ENCODE peak calls at places on chromosomes 7 and 10, in nine cellular contexts. H is naive thymus-derived CD8-positive, alpha-beta T cell; F is activated CD4-positive, alpha-beta T cell treated with anti-CD3 and anti-CD28 coated beads, Interleukin-2, amount 50 U/mL, for 24 hours; E is left colon; G is NB4; W is GM04504; A is fibroblast of the conjunctiva; M is Karpas-422; K is AG20443. P is an unnamed sample.

GRCh38 chr10:133012573-133013359 is 70.4 kb upstream of the CFAP46 start:
- DNase-seq in H (no peak), F (no peak), E (no peak), G (no peak), W (no peak), A (no peak), M (no peak), K (no peak), P (no peak)

GRCh38 chr10:57955076-57955475 is 312.6 kb downstream of the IPMK start:
- DNase-seq in H (no peak), F (no peak), E (no peak), G (no peak), W (peak; percentile 45), A (no peak), M (no peak), K (peak; percentile 36), P (no peak)

GRCh38 chr10:102835007-102835482 is 2.2 kb downstream of the CYP17A1 start:
- DNase-seq in H (peak; percentile 73), F (peak; percentile 75), E (peak; percentile 84), G (peak; percentile 84), W (peak; percentile 52), A (peak; percentile 69), M (peak; percentile 93), K (peak; percentile 87), P (peak; percentile 80)

GRCh38 chr7:99004781-99005500 is 126.6 kb downstream of the TRRAP start:
- DNase-seq in H (no peak), F (no peak), E (no peak), G (no peak), W (no peak), A (no peak), M (no peak), K (peak; percentile 27), P (no peak)

GRCh38 chr7:36605261-36605660 is 119.0 kb downstream of the AOAH start:
- DNase-seq in H (no peak), F (no peak), E (no peak), G (no peak), W (no peak), A (no peak), M (no peak), K (no peak), P (no peak)

GRCh38 chr10:73643362-73643761 is 2.1 kb upstream of the MYOZ1 start:
- DNase-seq in H (no peak), F (no peak), E (no peak), G (no peak), W (no peak), A (no peak), M (no peak), K (no peak), P (no peak)

GRCh38 chr10:3476186-3476585 is 303.6 kb upstream of the PITRM1 start:
- DNase-seq in H (no peak), F (no peak), E (peak; percentile 2), G (no peak), W (peak; percentile 58), A (no peak), M (no peak), K (peak; percentile 44), P (no peak)

GRCh38 chr10:17115683-17116082 is 13.9 kb downstream of the CUBN start:
- DNase-seq in H (no peak), F (no peak), E (no peak), G (no peak), W (no peak), A (no peak), M (no peak), K (peak; percentile 50), P (no peak)

GRCh38 chr10:52644678-52645434 is 127.7 kb downstream of the MBL2 start:
- DNase-seq in H (no peak), F (no peak), E (peak; percentile 38), G (peak; percentile 63), W (no peak), A (peak; percentile 24), M (peak; percentile 72), K (peak; percentile 38), P (peak; percentile 55)

P was measured in colonic mucosa.